ENCODE peak calls at places on chromosome X, in ten cellular contexts. L is NCI-H1436 treated with DMSO at 0.1 percent for 48 hours; V is OCI-LY7; J is heart right ventricle; C is Right ventricle myocardium superior; F is activated CD4-positive, alpha-beta T cell treated with anti-CD3 and anti-CD28 coated beads, Interleukin-2, amount 50 U/mL, for 1 hour; S is epithelial cell of esophagus; E is EL; O is neural crest cell; N is nucleus accumbens. A is an unnamed sample.

GRCh38 chrX:20060961-20061868 is 55.5 kb downstream of the MAP7D2 start:
- DNase-seq in C (no peak), V (peak; percentile 88), E (no peak), S (no peak), N (no peak), J (no peak), O (no peak), F (no peak), L (peak; percentile 6), A (no peak)

GRCh38 chrX:18146954-18147353 is 73.7 kb downstream of the BEND2 start:
- DNase-seq in N (no peak), O (peak; percentile 18), E (peak; percentile 2), V (peak; percentile 2), S (peak; percentile 38), C (no peak), F (no peak), J (peak; percentile 7), L (no peak), A (peak; percentile 10)

GRCh38 chrX:19342331-19342906 is 1.3 kb upstream of the PDHA1 start:
- DNase-seq in V (peak; percentile 0), O (no peak), S (no peak), E (no peak), N (no peak), F (no peak), C (no peak), J (no peak), L (no peak), A (no peak)

GRCh38 chrX:13597928-13598327 is 28.5 kb downstream of the EGFL6 start:
- DNase-seq in S (no peak), L (no peak), F (no peak), C (no peak), O (no peak), V (no peak), N (no peak), E (no peak), J (no peak), A (peak; percentile 63)

GRCh38 chrX:46758163-46758955 is 559 bp downstream of the SLC9A7 start:
- DNase-seq in V (peak; percentile 52), S (peak; percentile 32), J (no peak), N (no peak), F (peak; percentile 1), C (peak; percentile 30), L (no peak), E (peak; percentile 25), O (peak; percentile 1), A (no peak)

GRCh38 chrX:133191739-133192039 is 26.5 kb downstream of the TFDP3 start:
- DNase-seq in S (no peak), N (no peak), J (no peak), V (no peak), L (no peak), E (no peak), F (no peak), C (no peak), O (no peak), A (no peak)

GRCh38 chrX:38800981-38801845 is at the start of gene MID1IP1:
- DNase-seq in C (peak; percentile 94), O (peak; percentile 72), V (peak; percentile 88), L (peak; percentile 76), F (peak; percentile 71), S (peak; percentile 91), J (peak; percentile 93), E (peak; percentile 89), N (peak; percentile 70), A (peak; percentile 90)

GRCh38 chrX:68894513-68895338 is 65.9 kb downstream of the EFNB1 start:
- DNase-seq in V (no peak), J (peak; percentile 77), L (peak; percentile 66), N (peak; percentile 8), C (peak; percentile 80), S (peak; percentile 67), F (no peak), E (no peak), O (no peak), A (peak; percentile 20)

GRCh38 chrX:74451450-74452198 is 30.3 kb downstream of the SLC16A2 start:
- DNase-seq in F (no peak), S (no peak), N (no peak), E (no peak), C (no peak), L (no peak), O (no peak), V (no peak), J (no peak), A (no peak)

GRCh38 chrX:153387987-153388721 is 13.0 kb downstream of the PNMA6E start:
- DNase-seq in J (no peak), L (no peak), F (no peak), N (no peak), C (peak; percentile 41), E (no peak), S (no peak), V (no peak), O (no peak), A (no peak)

GRCh38 chrX:72079607-72080006 is 52.1 kb downstream of the RTL5 start:
- DNase-seq in J (peak; percentile 62), L (no peak), F (no peak), N (no peak), E (no peak), V (no peak), C (peak; percentile 47), O (no peak), S (no peak), A (no peak)

GRCh38 chrX:57677132-57677858 is 2.8 kb downstream of the NLRP2B start:
- DNase-seq in N (no peak), S (no peak), O (no peak), F (no peak), E (no peak), V (no peak), J (no peak), C (no peak), L (no peak), A (no peak)

GRCh38 chrX:150967786-150968185 is 15.3 kb upstream of the HMGB3 start:
- DNase-seq in F (no peak), N (no peak), E (no peak), O (no peak), C (no peak), L (no peak), S (no peak), V (no peak), J (no peak), A (no peak)

GRCh38 chrX:103831803-103832544 is at the start of gene RAB9B:
- DNase-seq in C (peak; percentile 83), J (peak; percentile 20), F (peak; percentile 3), E (peak; percentile 59), S (no peak), L (peak; percentile 5), N (peak; percentile 23), V (no peak), O (peak; percentile 40), A (peak; percentile 35)

GRCh38 chrX:23953908-23954269 is 46.1 kb downstream of the CXorf58 start:
- DNase-seq in O (no peak), L (no peak), V (peak; percentile 26), F (no peak), S (no peak), C (no peak), E (no peak), N (no peak), J (no peak), A (no peak)

GRCh38 chrX:136080766-136081165 is 66.6 kb upstream of the FHL1 start:
- DNase-seq in C (no peak), N (no peak), E (no peak), J (no peak), L (no peak), S (no peak), V (no peak), O (no peak), F (no peak), A (no peak)

GRCh38 chrX:55007633-55008032 is 7.5 kb downstream of the APEX2 start:
- DNase-seq in S (peak; percentile 79), C (no peak), N (no peak), L (no peak), F (no peak), O (no peak), J (peak; percentile 24), E (peak; percentile 62), V (no peak), A (peak; percentile 65)

GRCh38 chrX:41921492-41922124 is 1.7 kb downstream of the CASK start:
- DNase-seq in J (no peak), V (peak; percentile 17), F (no peak), S (peak; percentile 80), L (no peak), C (no peak), O (no peak), E (peak; percentile 6), N (no peak), A (peak; percentile 64)

GRCh38 chrX:34875204-34875603 is 67.4 kb upstream of the FAM47B start:
- DNase-seq in J (no peak), E (peak; percentile 46), N (no peak), V (no peak), F (no peak), S (peak; percentile 44), L (no peak), O (no peak), C (no peak), A (peak; percentile 71)

GRCh38 chrX:142804085-142804484 is 221.6 kb upstream of the SPANXN4 start:
- DNase-seq in E (no peak), S (no peak), N (no peak), F (no peak), L (no peak), V (no peak), O (no peak), J (no peak), C (no peak), A (no peak)

A was measured in fibroblast of mammary gland.